ENCODE peak calls at places on chromosome 17, in four cellular contexts. J is heart left ventricle, L is endothelial cell of umbilical vein, G is hepatocyte. H is an unnamed sample.

GRCh38 chr17:7056386-7056785 is 12.5 kb upstream of the SLC16A11 start:
- DNase-seq in J (no peak), L (no peak), G (no peak), H (no peak)

GRCh38 chr17:67718325-67718941 is 697 bp downstream of the NOL11 start:
- DNase-seq in J (no peak), L (no peak), G (peak; percentile 51), H (peak; percentile 43)

GRCh38 chr17:31061678-31062077 is 33.1 kb upstream of the NF1 start:
- DNase-seq in J (no peak), L (no peak), G (no peak), H (no peak)

GRCh38 chr17:72120878-72121163 is at the start of gene SOX9:
- DNase-seq in J (peak; percentile 90), L (no peak), G (peak; percentile 93), H (peak; percentile 99)

GRCh38 chr17:64332502-64332901 is 58.2 kb downstream of the PECAM1 start:
- DNase-seq in J (no peak), L (no peak), G (no peak), H (no peak)

GRCh38 chr17:63697341-63698286 is 2.3 kb downstream of the LIMD2 start:
- DNase-seq in J (peak; percentile 64), L (peak; percentile 44), G (peak; percentile 36), H (peak; percentile 34)

GRCh38 chr17:1201132-1201702 is 21.4 kb upstream of the ABR start:
- DNase-seq in J (no peak), L (no peak), G (no peak), H (no peak)

GRCh38 chr17:29197516-29198272 is 17.5 kb upstream of the MYO18A start:
- DNase-seq in J (no peak), L (no peak), G (no peak), H (no peak)

GRCh38 chr17:74190807-74191206 is 12.7 kb upstream of the RPL38 start:
- DNase-seq in J (no peak), L (no peak), G (peak; percentile 72), H (peak; percentile 29)

GRCh38 chr17:81685108-81685507 is 1.3 kb downstream of the HGS start:
- DNase-seq in J (no peak), L (peak; percentile 17), G (peak; percentile 55), H (peak; percentile 86)

GRCh38 chr17:73420897-73421296 is 109.1 kb upstream of the CDC42EP4 start:
- DNase-seq in J (no peak), L (no peak), G (no peak), H (peak; percentile 91)

GRCh38 chr17:60577147-60577925 is 22.7 kb upstream of the PPM1D start:
- DNase-seq in J (peak; percentile 49), L (peak; percentile 67), G (peak; percentile 46), H (no peak)

GRCh38 chr17:29155235-29155965 is 24.8 kb downstream of the MYO18A start:
- DNase-seq in J (no peak), L (peak; percentile 66), G (peak; percentile 82), H (peak; percentile 90)

GRCh38 chr17:18182978-18183333 is 672 bp upstream of the ALKBH5 start:
- DNase-seq in J (peak; percentile 88), L (no peak), G (peak; percentile 91), H (peak; percentile 61)

GRCh38 chr17:41559548-41559947 is 12.3 kb downstream of the KRT9 start:
- DNase-seq in J (no peak), L (no peak), G (no peak), H (no peak)

GRCh38 chr17:62857526-62857925 is 49.4 kb upstream of the MARCHF10 start:
- DNase-seq in J (no peak), L (no peak), G (no peak), H (no peak)

GRCh38 chr17:63190821-63191220 is 224.8 kb downstream of the TANC2 start:
- DNase-seq in J (no peak), L (no peak), G (no peak), H (no peak)

GRCh38 chr17:58741121-58741625 is 14.5 kb upstream of the PPM1E start:
- DNase-seq in J (no peak), L (no peak), G (peak; percentile 51), H (peak; percentile 86)

GRCh38 chr17:68318103-68318991 is 27.1 kb downstream of the ARSG start:
- DNase-seq in J (no peak), L (no peak), G (peak; percentile 47), H (no peak)

GRCh38 chr17:46764709-46765401 is 53.6 kb downstream of the WNT3 start:
- DNase-seq in J (peak; percentile 75), L (peak; percentile 91), G (no peak), H (peak; percentile 42)

GRCh38 chr17:30992551-30992950 is 21.7 kb downstream of the RNF135 start:
- DNase-seq in J (no peak), L (no peak), G (no peak), H (no peak)

GRCh38 chr17:45225964-45226530 is 4.4 kb downstream of the FMNL1 start:
- DNase-seq in J (peak; percentile 84), L (peak; percentile 55), G (no peak), H (no peak)

GRCh38 chr17:8377422-8377821 is 918 bp upstream of the KRABD2 start:
- DNase-seq in J (no peak), L (no peak), G (no peak), H (no peak)
- H3K27ac ChIP-seq in J (peak overlapping the region; percentile 91), L (no peak overlapping the region), G (peak overlapping the region; percentile 97), H (no peak overlapping the region)

DNA sequence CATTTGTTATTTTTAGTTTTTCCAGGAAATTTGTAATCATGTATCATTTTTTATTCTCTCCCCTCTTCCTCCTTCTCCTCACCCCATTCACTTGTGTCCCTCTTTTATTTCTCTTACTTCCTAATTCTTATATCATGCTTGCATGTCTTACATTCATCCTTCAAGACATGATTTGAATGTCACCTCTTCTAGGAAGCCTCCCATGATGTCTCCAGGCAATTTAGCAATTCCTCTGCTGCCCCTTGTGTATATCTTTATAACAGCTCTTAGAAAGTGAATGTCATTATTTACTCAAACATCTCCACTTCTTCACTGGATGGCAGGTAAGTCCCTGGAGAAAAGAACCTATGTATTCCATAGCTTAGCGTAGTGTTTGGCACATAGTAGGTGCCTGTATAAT is 7.8 kb downstream of the HNF1B start:
- DNase-seq in J (no peak), L (no peak), G (no peak), H (no peak)
- TF ChIP-seq CTCF in J (no peak), L (no peak), G (peak; percentile 8), H (no peak)

DNA sequence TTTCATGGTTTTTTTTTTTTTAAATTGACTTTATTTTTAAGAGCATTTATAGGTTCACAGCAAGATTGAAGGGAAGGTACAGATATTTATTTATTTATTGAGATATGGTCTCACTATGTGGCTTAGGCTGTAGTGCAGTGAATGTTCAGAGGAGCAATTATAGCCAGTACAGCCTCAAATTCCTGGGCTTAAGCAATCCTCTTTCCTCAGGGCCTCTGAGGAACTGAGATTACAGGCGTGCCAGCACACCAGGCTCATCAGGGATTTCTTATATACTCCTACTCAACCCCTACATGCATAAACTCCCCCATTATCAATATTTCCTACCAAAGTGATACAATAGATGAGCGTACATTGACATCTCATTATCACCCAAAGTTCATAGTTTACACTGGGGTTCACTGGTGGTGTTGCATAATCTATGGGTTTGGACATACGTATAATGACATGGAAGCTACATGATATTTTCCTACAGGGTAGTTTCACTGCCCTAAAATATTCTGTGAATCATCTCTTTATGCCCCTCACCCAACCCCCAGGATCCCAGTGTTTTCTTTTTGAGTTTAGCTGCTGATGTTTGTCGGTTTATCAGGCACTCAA is 33.5 kb downstream of the HS3ST3B1 start:
- DNase-seq in J (no peak), L (no peak), G (no peak), H (no peak)
- H3K27ac ChIP-seq in J (no peak overlapping the region), L (no peak overlapping the region), G (no peak overlapping the region), H (no peak overlapping the region)

GRCh38 chr17:78448356-78448993 is 70.0 kb downstream of the PGS1 start:
- DNase-seq in J (no peak), L (no peak), G (no peak), H (no peak)
- TF ChIP-seq CTCF in J (no peak), L (peak; percentile 8), G (no peak), H (no peak)

GRCh38 chr17:51087072-51087757 is 33.5 kb downstream of the SPAG9 start:
- DNase-seq in J (no peak), L (peak; percentile 12), G (no peak), H (no peak)
- H3K27ac ChIP-seq in J (no peak overlapping the region), L (no peak overlapping the region), G (no peak overlapping the region), H (no peak overlapping the region)

GRCh38 chr17:47878203-47879027 is 17.6 kb upstream of the SP2 start:
- DNase-seq in J (no peak), L (no peak), G (no peak), H (no peak)

GRCh38 chr17:47873200-47874090 is 22.5 kb upstream of the SP6 start:
- DNase-seq in J (no peak), L (no peak), G (no peak), H (no peak)

GRCh38 chr17:47875011-47875471 is 21.0 kb upstream of the SP2 start:
- DNase-seq in J (no peak), L (no peak), G (no peak), H (no peak)

GRCh38 chr17:47877368-47878034 is 18.5 kb upstream of the SP2 start:
- DNase-seq in J (no peak), L (no peak), G (no peak), H (no peak)

DNA sequence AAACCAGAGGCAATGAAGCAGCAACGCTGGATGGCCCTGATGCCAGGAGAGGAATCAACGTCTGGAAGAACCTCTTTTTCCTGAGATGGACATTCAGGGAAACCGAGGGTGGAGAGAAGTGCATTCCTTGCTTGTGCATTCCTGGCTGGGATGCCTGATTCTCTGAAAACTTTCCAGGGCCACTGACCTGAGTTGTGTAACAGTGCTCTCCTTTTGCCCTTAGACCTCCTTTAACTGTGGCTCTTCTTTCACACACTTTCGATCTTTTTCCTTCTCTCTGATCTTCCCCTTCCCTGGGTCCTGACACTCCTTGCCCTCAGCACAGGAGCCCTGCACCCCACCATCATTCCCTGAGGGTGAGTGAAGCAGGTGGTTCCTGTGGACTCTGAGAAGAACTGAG is 20.4 kb upstream of the SP2 start:
- DNase-seq in J (no peak), L (no peak), G (no peak), H (no peak)
- TF ChIP-seq CTCF in J (no peak), L (no peak), G (no peak), H (no peak)

GRCh38 chr17:27783440-27783839 is 16.9 kb downstream of the NOS2 start:
- DNase-seq in J (no peak), L (no peak), G (no peak), H (no peak)
- H3K27ac ChIP-seq in J (no peak overlapping the region), L (no peak overlapping the region), G (no peak overlapping the region), H (no peak overlapping the region)

DNA sequence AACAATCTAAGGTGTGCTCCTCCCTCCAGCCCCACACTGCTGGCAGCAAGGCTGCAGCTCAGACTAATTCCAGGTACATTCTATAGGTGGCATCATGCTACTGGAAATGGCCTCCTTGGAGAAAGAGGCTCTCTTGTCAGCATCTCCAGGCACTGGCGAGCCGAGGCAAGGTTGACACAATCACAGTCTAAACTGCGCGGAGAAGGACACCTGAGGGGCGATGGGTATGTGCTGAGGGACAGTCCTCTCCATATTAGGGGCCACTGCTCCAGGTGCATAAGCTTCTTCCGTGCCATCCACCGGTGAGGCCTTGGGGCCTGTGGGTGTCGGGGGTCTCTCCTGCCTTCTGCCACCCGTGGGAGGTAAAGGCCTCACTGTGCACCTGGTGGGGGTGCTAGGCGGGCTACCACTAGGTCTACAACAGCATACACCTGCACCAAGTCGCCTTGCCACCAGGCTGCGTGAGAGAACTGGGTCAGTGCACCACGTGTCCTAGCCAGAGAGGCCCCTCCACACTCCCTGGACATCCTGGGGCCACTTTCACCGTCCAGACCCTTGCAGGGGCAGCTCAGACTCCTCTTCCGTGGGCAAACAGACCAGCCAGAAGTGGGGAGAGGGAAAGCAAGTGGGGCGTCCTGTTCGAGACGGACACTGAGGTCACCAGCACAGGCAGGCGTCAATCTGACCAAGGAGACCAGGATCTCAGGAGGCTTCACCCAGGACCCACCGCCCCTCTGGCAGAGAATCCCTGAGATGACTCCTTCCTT is 12.1 kb upstream of the CBX8 start:
- DNase-seq in J (no peak), L (no peak), G (peak; percentile 75), H (peak; percentile 64)
- TF ChIP-seq CTCF in J (peak; percentile 36), L (peak; percentile 6), G (peak; percentile 54), H (peak; percentile 40)